ENCODE peak calls at places on chromosomes 12 and 14, in four cellular contexts. Q, C, P and X are unnamed samples.

GRCh38 chr12:80100566-80100965 is 1.2 kb downstream of the OTOGL start:
- DNase-seq in Q (no peak), C (no peak), P (no peak), X (no peak)

GRCh38 chr12:9754097-9754964 is 6.4 kb downstream of the CD69 start:
- DNase-seq in Q (no peak), C (no peak), P (no peak), X (no peak)

GRCh38 chr14:105525861-105526780 is at the start of gene TMEM121:
- DNase-seq in Q (peak; percentile 93), C (peak; percentile 54), P (no peak), X (peak; percentile 86)

GRCh38 chr14:76331328-76332011 is 44.5 kb upstream of the ESRRB start:
- DNase-seq in Q (no peak), C (no peak), P (no peak), X (no peak)

GRCh38 chr12:64595863-64596793 is 14.2 kb upstream of the RASSF3 start:
- DNase-seq in Q (no peak), C (no peak), P (no peak), X (no peak)

GRCh38 chr14:60720962-60721330 is 3.2 kb downstream of the SIX4 start:
- DNase-seq in Q (no peak), C (no peak), P (no peak), X (no peak)

GRCh38 chr12:63294327-63294632 is 143.3 kb upstream of the AVPR1A start:
- DNase-seq in Q (no peak), C (no peak), P (no peak), X (no peak)

GRCh38 chr14:98886982-98887381 is 385.0 kb downstream of the BCL11B start:
- DNase-seq in Q (no peak), C (no peak), P (no peak), X (no peak)

GRCh38 chr14:24437020-24437735 is 5.4 kb downstream of the SDR39U1 start:
- DNase-seq in Q (no peak), C (no peak), P (no peak), X (no peak)

GRCh38 chr12:49866859-49867579 is 24.1 kb upstream of the BCDIN3D start:
- DNase-seq in Q (peak; percentile 89), C (peak; percentile 90), P (no peak), X (peak; percentile 86)

GRCh38 chr14:92973798-92974372 is 50.9 kb downstream of the CHGA start:
- DNase-seq in Q (no peak), C (no peak), P (no peak), X (no peak)

GRCh38 chr12:95143784-95144205 is 70.4 kb upstream of the NR2C1 start:
- DNase-seq in Q (no peak), C (no peak), P (no peak), X (no peak)

GRCh38 chr14:72736791-72737559 is 156.9 kb downstream of the DPF3 start:
- DNase-seq in Q (peak; percentile 68), C (no peak), P (no peak), X (no peak)
- TF ChIP-seq USF1 in Q (no peak), C (no peak), P (no peak), X (no peak)

DNA sequence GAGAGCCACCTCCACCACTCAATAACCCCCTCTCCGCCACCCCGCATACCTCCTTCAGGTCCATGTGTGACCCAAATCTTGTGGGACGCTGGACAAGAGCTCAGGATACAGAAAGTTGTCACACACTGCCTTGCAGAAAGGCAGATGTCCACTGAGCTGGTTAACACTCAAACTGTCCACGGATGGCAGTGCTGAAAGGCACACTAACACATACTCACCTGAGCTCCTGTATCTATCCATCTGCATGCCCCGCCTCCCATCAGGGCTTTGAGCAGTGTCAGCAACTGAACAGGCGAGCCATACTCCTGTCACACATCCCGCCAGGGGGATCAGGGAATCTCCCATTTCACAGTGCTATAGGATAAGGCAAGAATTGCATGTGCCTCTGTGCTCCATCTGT is 642.0 kb downstream of the GALC start:
- DNase-seq in Q (no peak), C (peak; percentile 25), P (no peak), X (no peak)
- TF ChIP-seq USF1 in Q (no peak), C (no peak), P (no peak), X (no peak)

DNA sequence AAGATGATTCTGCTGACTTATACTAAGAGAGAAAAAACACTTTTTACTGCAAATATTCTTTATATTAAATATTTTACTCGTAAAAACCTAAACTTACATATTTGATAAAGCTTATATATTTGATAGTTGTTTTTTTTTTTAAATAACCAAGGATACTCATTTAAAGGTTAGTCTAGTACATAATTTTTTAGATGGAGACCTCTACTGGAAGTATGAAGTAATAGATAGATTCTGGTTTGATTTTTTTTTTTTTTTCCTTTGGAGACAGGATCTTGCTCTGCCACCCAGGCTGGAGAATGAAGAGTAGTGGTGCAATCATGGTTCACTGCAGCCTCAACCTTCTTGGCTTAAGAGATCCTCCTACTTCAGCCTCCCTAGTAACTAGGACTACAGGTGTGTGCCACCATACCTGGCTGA is 16.4 kb downstream of the ARID2 start:
- DNase-seq in Q (peak; percentile 39), C (no peak), P (no peak), X (no peak)
- TF ChIP-seq USF1 in Q (no peak), C (no peak), P (no peak), X (no peak)

DNA sequence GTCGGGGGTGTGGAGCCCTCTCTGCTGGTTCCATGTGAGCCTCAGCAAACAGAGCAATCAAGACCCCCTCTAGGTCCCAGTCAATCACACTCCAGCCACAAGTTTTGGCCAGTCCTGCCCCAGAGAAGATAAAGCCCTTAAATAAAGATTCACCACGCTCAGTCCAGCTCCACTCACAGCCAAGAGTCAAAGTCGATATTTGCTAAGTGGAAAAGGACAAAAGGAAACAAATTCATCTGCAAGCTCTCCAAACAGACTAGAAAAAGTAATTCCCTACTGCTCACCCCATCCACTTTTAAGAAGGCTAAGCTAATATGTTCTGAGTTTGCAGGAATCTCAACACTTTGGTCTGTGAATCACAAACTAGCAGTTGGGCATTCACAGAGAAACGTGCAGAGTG is 41.7 kb upstream of the FOXN3 start:
- DNase-seq in Q (no peak), C (no peak), P (no peak), X (no peak)
- TF ChIP-seq USF1 in Q (no peak), C (no peak), P (no peak), X (no peak)

GRCh38 chr12:113647048-113647447 is 175.4 kb upstream of the LHX5 start:
- DNase-seq in Q (peak; percentile 49), C (peak; percentile 64), P (no peak), X (peak; percentile 28)
- TF ChIP-seq USF1 in Q (no peak), C (no peak), P (no peak), X (no peak)